ENCODE peak calls at places on chromosomes 4 and X, in six cellular contexts. Z is AG04449; T is stimulated activated CD4-positive, alpha-beta T cell treated with anti-CD3 and anti-CD28 coated beads, Interleukin-15, amount 100 ng/mL, for 24 hours; D is mesenteric fat pad; S is type B pancreatic cell; F is effector memory CD4-positive, alpha-beta T cell. Q is an unnamed sample.

GRCh38 chrX:3697220-3697684 is 16.2 kb downstream of the PRKX start:
- DNase-seq in D (no peak), S (no peak), Z (no peak), T (no peak), F (no peak), Q (no peak)

GRCh38 chr4:113761682-113762060 is at the start of gene CAMK2D:
- DNase-seq in S (peak), D (peak), Z (no peak), F (peak), T (peak), Q (peak)

GRCh38 chrX:119762718-119763117 is 4.3 kb downstream of the SOWAHD start:
- DNase-seq in S (no peak), D (no peak), F (no peak), T (no peak), Z (no peak), Q (peak)

GRCh38 chr4:13289391-13289790 is 194.7 kb downstream of the RAB28 start:
- DNase-seq in Z (no peak), T (no peak), D (no peak), S (no peak), F (no peak), Q (no peak)

GRCh38 chrX:72308566-72309296 is 3.0 kb upstream of the CITED1 start:
- DNase-seq in F (peak), Z (peak), D (peak), S (peak), T (peak), Q (no peak)

GRCh38 chrX:55119712-55120111 is 30.9 kb downstream of the PAGE2 start:
- DNase-seq in Z (no peak), T (no peak), F (no peak), S (no peak), D (no peak), Q (no peak)

GRCh38 chr4:24583451-24584174 is 741 bp downstream of the DHX15 start:
- DNase-seq in F (peak), D (no peak), S (peak), Z (no peak), T (peak), Q (peak)

GRCh38 chr4:15327311-15328298 is 100.2 kb upstream of the C1QTNF7 start:
- DNase-seq in Z (peak), T (no peak), D (no peak), S (no peak), F (no peak), Q (no peak)

GRCh38 chr4:39636786-39637185 is 1.9 kb downstream of the SMIM14 start:
- DNase-seq in S (no peak), T (no peak), Z (no peak), D (no peak), F (no peak), Q (no peak)

GRCh38 chr4:24896056-24896455 is 16.8 kb downstream of the CCDC149 start:
- DNase-seq in F (no peak), T (no peak), S (no peak), Z (no peak), D (no peak), Q (no peak)

GRCh38 chr4:183876268-183876934 is 28.7 kb upstream of the STOX2 start:
- DNase-seq in T (no peak), Z (no peak), F (no peak), D (no peak), S (no peak), Q (peak)

GRCh38 chr4:3799496-3799895 is 33.3 kb downstream of the ADRA2C start:
- DNase-seq in T (no peak), F (no peak), Z (no peak), D (no peak), S (no peak), Q (no peak)

GRCh38 chrX:129404670-129405008 is 118.7 kb downstream of the SMARCA1 start:
- DNase-seq in S (no peak), Z (no peak), F (no peak), T (no peak), D (no peak), Q (no peak)

GRCh38 chr4:80189956-80190671 is 7.2 kb upstream of the PRDM8 start:
- DNase-seq in D (no peak), T (no peak), S (no peak), F (no peak), Z (no peak), Q (no peak)

GRCh38 chrX:27186671-27187070 is 276.5 kb downstream of the PPP4R3C start:
- DNase-seq in T (peak), S (no peak), D (no peak), F (no peak), Z (no peak), Q (no peak)